ENCODE peak calls at places on chromosomes 13 and 19, in ten cellular contexts. D is breast epithelium, Z is esophagus squamous epithelium, V is tibial artery, K is tibial nerve, I is right atrium auricular region, W is suprapubic skin, A is GM23338, S is adrenal gland, C is Panc1. U is an unnamed sample.
A peak's percentile ranks its signal among the peaks of the same experiment; 100 is the strongest.

GRCh38 chr13:20331949-20332348 is 99.8 kb upstream of the GJB6 start:
- DNase-seq in D (no peak), Z (no peak), V (no peak), K (no peak), I (no peak), W (no peak), A (no peak), S (no peak), C (no peak), U (no peak)

GRCh38 chr13:112652512-112653458 is 37.1 kb upstream of the ATP11A start:
- DNase-seq in D (peak; percentile 22), Z (no peak), V (no peak), K (no peak), I (no peak), W (no peak), A (no peak), S (no peak), C (no peak), U (no peak)

GRCh38 chr13:114025432-114026127 is 51.7 kb upstream of the C13orf46 start:
- DNase-seq in D (no peak), Z (no peak), V (no peak), K (no peak), I (no peak), W (no peak), A (no peak), S (no peak), C (no peak), U (peak; percentile 65)

GRCh38 chr13:77579971-77580370 is 44.5 kb downstream of the SCEL start:
- DNase-seq in D (no peak), Z (no peak), V (no peak), K (no peak), I (no peak), W (no peak), A (no peak), S (no peak), C (no peak), U (no peak)

GRCh38 chr19:39264306-39265290 is 3.6 kb upstream of the IFNL2 start:
- DNase-seq in D (no peak), Z (no peak), V (no peak), K (no peak), I (no peak), W (peak; percentile 53), A (peak; percentile 67), S (no peak), C (no peak), U (no peak)

GRCh38 chr19:40584007-40584406 is 7.3 kb downstream of the SHKBP1 start:
- DNase-seq in D (no peak), Z (no peak), V (no peak), K (no peak), I (no peak), W (no peak), A (peak; percentile 51), S (no peak), C (no peak), U (no peak)

GRCh38 chr13:19862511-19863313 is 737 bp downstream of the ZMYM5 start:
- DNase-seq in D (no peak), Z (no peak), V (peak; percentile 27), K (peak; percentile 24), I (no peak), W (peak; percentile 72), A (peak; percentile 53), S (peak; percentile 34), C (no peak), U (peak; percentile 30)

GRCh38 chr19:17671906-17672305 is 16.2 kb downstream of the UNC13A start:
- DNase-seq in D (no peak), Z (no peak), V (no peak), K (no peak), I (no peak), W (no peak), A (peak; percentile 87), S (peak; percentile 14), C (no peak), U (no peak)

GRCh38 chr13:93535256-93535655 is 308.6 kb downstream of the GPC6 start:
- DNase-seq in D (no peak), Z (no peak), V (no peak), K (no peak), I (no peak), W (no peak), A (no peak), S (no peak), C (no peak), U (no peak)

GRCh38 chr13:106103779-106104178 is 431.7 kb downstream of the EFNB2 start:
- DNase-seq in D (no peak), Z (no peak), V (no peak), K (no peak), I (no peak), W (no peak), A (no peak), S (no peak), C (no peak), U (no peak)

GRCh38 chr13:23500858-23501257 is 67.4 kb upstream of the SACS start:
- DNase-seq in D (no peak), Z (no peak), V (no peak), K (no peak), I (no peak), W (no peak), A (no peak), S (peak; percentile 44), C (no peak), U (no peak)

GRCh38 chr13:34357435-34358232 is 539.7 kb downstream of the RFC3 start:
- DNase-seq in D (no peak), Z (no peak), V (peak; percentile 23), K (no peak), I (no peak), W (no peak), A (peak; percentile 2), S (peak; percentile 44), C (peak; percentile 18), U (no peak)

GRCh38 chr19:1777149-1777548 is 23.8 kb downstream of the ONECUT3 start:
- DNase-seq in D (no peak), Z (no peak), V (no peak), K (no peak), I (no peak), W (no peak), A (no peak), S (no peak), C (no peak), U (no peak)

GRCh38 chr19:1779604-1779973 is 26.3 kb downstream of the ONECUT3 start:
- DNase-seq in D (no peak), Z (no peak), V (no peak), K (no peak), I (no peak), W (no peak), A (no peak), S (no peak), C (no peak), U (no peak)

GRCh38 chr19:1775951-1776605 is 22.8 kb downstream of the ONECUT3 start:
- DNase-seq in D (no peak), Z (no peak), V (no peak), K (no peak), I (no peak), W (no peak), A (no peak), S (no peak), C (no peak), U (no peak)

GRCh38 chr19:1774999-1775772 is 21.9 kb downstream of the ONECUT3 start:
- DNase-seq in D (no peak), Z (no peak), V (no peak), K (no peak), I (no peak), W (no peak), A (peak; percentile 83), S (no peak), C (no peak), U (no peak)

DNA sequence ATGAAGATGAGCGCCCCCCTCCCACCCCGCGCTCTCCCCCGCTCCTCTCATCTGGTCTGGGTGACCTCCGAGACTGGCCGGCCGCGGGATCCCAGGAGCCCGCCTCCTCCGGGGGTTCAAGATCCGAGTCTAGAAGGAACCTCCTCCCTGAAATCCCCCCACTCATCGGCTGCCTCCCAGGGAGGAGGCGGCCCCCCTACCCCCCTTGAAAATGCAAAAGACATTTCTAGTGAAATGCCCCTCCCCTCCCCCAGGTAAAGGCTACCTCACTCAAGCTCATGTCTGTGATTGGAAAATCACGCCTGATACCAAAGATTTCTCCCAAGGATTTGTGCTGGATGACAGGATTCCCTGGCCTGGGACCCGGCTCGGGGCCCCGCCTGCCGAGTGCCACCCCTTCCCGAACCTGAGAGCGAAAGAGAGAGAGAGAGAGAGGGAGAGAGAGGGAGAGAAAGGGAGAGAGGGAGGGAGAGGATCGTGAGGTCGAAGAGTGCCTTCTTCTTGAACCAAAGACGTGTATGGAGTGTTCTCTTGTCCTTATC is 23.4 kb downstream of the ONECUT3 start:
- DNase-seq in D (no peak), Z (no peak), V (no peak), K (no peak), I (no peak), W (no peak), A (no peak), S (no peak), C (no peak), U (no peak)
- H3K27me3 ChIP-seq in D (peaks cover 77% of the 10 kb centered on the region), Z (peaks cover 18% of the 10 kb centered on the region), V (peaks cover 88% of the 10 kb centered on the region), K (peaks cover 2% of the 10 kb centered on the region), I (peaks cover 24% of the 10 kb centered on the region), W (peaks cover 93% of the 10 kb centered on the region), A (peaks cover 94% of the 10 kb centered on the region), S (peaks cover 64% of the 10 kb centered on the region), C (no peaks in the 10 kb centered on the region), U (peaks cover 5% of the 10 kb centered on the region)

DNA sequence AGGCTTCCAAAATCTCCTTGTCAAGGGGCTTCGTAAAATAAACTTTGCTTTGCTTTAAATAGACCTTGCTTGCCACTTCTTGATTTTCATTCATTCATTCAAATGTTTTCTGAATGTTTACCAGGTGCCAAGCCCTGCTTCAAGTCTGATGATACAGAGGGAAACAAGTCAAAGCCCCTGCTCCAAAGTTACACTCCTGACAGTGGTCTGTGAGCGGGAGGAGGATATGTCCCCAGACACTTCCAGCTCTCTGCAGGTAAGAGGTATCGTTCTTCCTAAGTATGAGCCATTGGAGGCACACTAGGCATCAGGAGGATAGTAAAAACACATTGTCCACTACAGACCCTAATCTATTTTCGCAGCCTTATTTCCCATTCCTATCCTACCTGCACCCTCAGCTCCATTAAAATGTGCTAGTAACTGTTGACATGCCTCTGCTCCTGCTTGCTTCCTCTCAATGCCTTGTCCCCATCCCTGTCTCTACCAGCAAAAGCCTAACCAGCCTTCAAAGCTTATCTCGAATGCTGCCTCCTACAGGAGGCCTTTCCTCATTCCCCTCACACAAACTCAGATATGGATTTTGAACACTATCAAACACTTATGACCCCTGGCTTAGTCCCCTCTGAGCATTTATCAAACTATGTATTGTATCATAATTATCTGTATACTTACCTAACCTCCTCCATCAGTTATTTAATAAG is 6.2 kb upstream of the WBP4 start:
- DNase-seq in D (no peak), Z (no peak), V (no peak), K (no peak), I (no peak), W (no peak), A (peak; percentile 57), S (no peak), C (no peak), U (no peak)
- TF ChIP-seq CTCF in D (no peak), Z (no peak), V (no peak), K (no peak), I (peak; percentile 20), W (no peak), A (peak; percentile 65), S (no peak), C (peak; percentile 69), U (no peak)

GRCh38 chr19:10149427-10149826 is 29.7 kb upstream of the EIF3G start:
- DNase-seq in D (no peak), Z (no peak), V (no peak), K (no peak), I (no peak), W (no peak), A (no peak), S (no peak), C (no peak), U (no peak)
- H3K27ac ChIP-seq in D (no peak overlapping the region), Z (no peak overlapping the region), V (no peak overlapping the region), K (no peak overlapping the region), I (no peak overlapping the region), W (no peak overlapping the region), A (no peak overlapping the region), S (no peak overlapping the region), C (no peak overlapping the region), U (no peak overlapping the region)

GRCh38 chr13:21671793-21672680 is 1.2 kb downstream of the FGF9 start:
- DNase-seq in D (no peak), Z (no peak), V (no peak), K (no peak), I (no peak), W (no peak), A (peak; percentile 46), S (no peak), C (no peak), U (no peak)
- H3K27me3 ChIP-seq in D (peaks cover 64% of the 10 kb centered on the region), Z (peaks cover 14% of the 10 kb centered on the region), V (peaks cover 41% of the 10 kb centered on the region), K (no peaks in the 10 kb centered on the region), I (no peaks in the 10 kb centered on the region), W (peaks cover 77% of the 10 kb centered on the region), A (peaks cover 97% of the 10 kb centered on the region), S (no peaks in the 10 kb centered on the region), C (peaks cover 30% of the 10 kb centered on the region), U (no peaks in the 10 kb centered on the region)

U was measured in ovary.